ENCODE peak calls at places on chromosomes 1 and 21, in eight cellular contexts. Y is astrocyte of the spinal cord, J is thoracic aorta, G is AG04450, H is uterus, U is IMR-90, V is fibroblast of pulmonary artery, D is adrenal gland. K is an unnamed sample.

GRCh38 chr1:180230791-180231505 is 884 bp downstream of the LHX4 start:
- DNase-seq in Y (peak), J (no peak), G (no peak), H (no peak), U (peak), V (peak), D (no peak), K (peak)

GRCh38 chr1:4079815-4080214 is 179.7 kb upstream of the C1orf174 start:
- DNase-seq in Y (no peak), J (no peak), G (no peak), H (no peak), U (no peak), V (no peak), D (no peak), K (no peak)

GRCh38 chr1:54980528-54981241 is at the start of gene TMEM61:
- DNase-seq in Y (no peak), J (no peak), G (no peak), H (no peak), U (no peak), V (no peak), D (peak), K (no peak)

GRCh38 chr1:157189096-157189495 is 50.9 kb upstream of the ETV3 start:
- DNase-seq in Y (no peak), J (no peak), G (no peak), H (no peak), U (no peak), V (no peak), D (no peak), K (no peak)

GRCh38 chr1:228149341-228150020 is at the start of gene GJC2:
- DNase-seq in Y (no peak), J (no peak), G (no peak), H (peak), U (peak), V (peak), D (no peak), K (no peak)

GRCh38 chr21:15682182-15682895 is 47.4 kb upstream of the USP25 start:
- DNase-seq in Y (peak), J (no peak), G (no peak), H (no peak), U (peak), V (peak), D (peak), K (no peak)

GRCh38 chr1:30365596-30365995 is 357.8 kb downstream of the MATN1 start:
- DNase-seq in Y (no peak), J (no peak), G (no peak), H (no peak), U (no peak), V (no peak), D (no peak), K (no peak)

GRCh38 chr1:235714205-235714897 is 64.8 kb upstream of the GNG4 start:
- DNase-seq in Y (no peak), J (no peak), G (no peak), H (no peak), U (no peak), V (no peak), D (no peak), K (no peak)

GRCh38 chr1:246769306-246769705 is 45.1 kb downstream of the SCCPDH start:
- DNase-seq in Y (peak), J (no peak), G (peak), H (no peak), U (peak), V (peak), D (peak), K (peak)

GRCh38 chr1:15428815-15429435 is 9.3 kb upstream of the CTRC start:
- DNase-seq in Y (no peak), J (no peak), G (no peak), H (no peak), U (no peak), V (no peak), D (peak), K (no peak)

GRCh38 chr1:150876111-150876434 is 326 bp downstream of the ARNT start:
- DNase-seq in Y (peak), J (no peak), G (peak), H (no peak), U (peak), V (peak), D (peak), K (no peak)

GRCh38 chr1:24893431-24893830 is 36.6 kb downstream of the RUNX3 start:
- DNase-seq in Y (no peak), J (no peak), G (no peak), H (no peak), U (no peak), V (no peak), D (no peak), K (no peak)

GRCh38 chr21:34726627-34727337 is 58.0 kb downstream of the CLIC6 start:
- DNase-seq in Y (no peak), J (no peak), G (no peak), H (no peak), U (peak), V (no peak), D (no peak), K (peak)

GRCh38 chr1:26429741-26430140 is 2.4 kb upstream of the DHDDS start:
- DNase-seq in Y (no peak), J (no peak), G (no peak), H (no peak), U (no peak), V (no peak), D (no peak), K (peak)

GRCh38 chr1:78101514-78101913 is 55.7 kb downstream of the GIPC2 start:
- DNase-seq in Y (peak), J (peak), G (peak), H (peak), U (peak), V (peak), D (peak), K (peak)

GRCh38 chr1:156281281-156282142 is 1.1 kb downstream of the SMG5 start:
- DNase-seq in Y (peak), J (no peak), G (no peak), H (no peak), U (peak), V (peak), D (peak), K (no peak)

GRCh38 chr1:60569189-60569588 is 495.6 kb upstream of the C1orf87 start:
- DNase-seq in Y (no peak), J (no peak), G (no peak), H (no peak), U (no peak), V (no peak), D (no peak), K (no peak)

GRCh38 chr1:165444897-165445370 is at the start of gene RXRG:
- DNase-seq in Y (peak), J (no peak), G (no peak), H (no peak), U (peak), V (no peak), D (peak), K (peak)

GRCh38 chr1:83583351-83584014 is 415.4 kb downstream of the TTLL7 start:
- DNase-seq in Y (no peak), J (no peak), G (no peak), H (no peak), U (no peak), V (no peak), D (no peak), K (no peak)

GRCh38 chr1:21381354-21381753 is 58.6 kb upstream of the NBPF3 start:
- DNase-seq in Y (no peak), J (no peak), G (no peak), H (no peak), U (no peak), V (no peak), D (no peak), K (no peak)

GRCh38 chr21:44568667-44569556 is 4.6 kb upstream of the KRTAP10-4 start:
- DNase-seq in Y (no peak), J (no peak), G (no peak), H (no peak), U (no peak), V (no peak), D (no peak), K (no peak)

GRCh38 chr1:213623103-213623581 is 364.6 kb upstream of the PROX1 start:
- DNase-seq in Y (no peak), J (no peak), G (no peak), H (no peak), U (no peak), V (no peak), D (no peak), K (no peak)

GRCh38 chr1:4622821-4623220 is 31.6 kb upstream of the AJAP1 start:
- DNase-seq in Y (no peak), J (no peak), G (no peak), H (no peak), U (no peak), V (no peak), D (no peak), K (no peak)

GRCh38 chr1:170765712-170766330 is 101.9 kb downstream of the PRRX1 start:
- DNase-seq in Y (peak), J (no peak), G (peak), H (no peak), U (peak), V (peak), D (no peak), K (no peak)

GRCh38 chr1:206013017-206013800 is 10.0 kb upstream of the RAB7B start:
- DNase-seq in Y (no peak), J (no peak), G (no peak), H (no peak), U (no peak), V (no peak), D (no peak), K (no peak)

GRCh38 chr1:5886541-5887435 is 105.4 kb downstream of the NPHP4 start:
- DNase-seq in Y (no peak), J (no peak), G (no peak), H (no peak), U (no peak), V (no peak), D (no peak), K (no peak)

GRCh38 chr1:8663090-8663802 is 154.2 kb downstream of the RERE start:
- DNase-seq in Y (no peak), J (no peak), G (no peak), H (no peak), U (no peak), V (peak), D (no peak), K (no peak)

GRCh38 chr1:8665824-8666223 is 151.6 kb downstream of the RERE start:
- DNase-seq in Y (no peak), J (no peak), G (no peak), H (no peak), U (no peak), V (no peak), D (no peak), K (no peak)

GRCh38 chr1:8664887-8665286 is 152.6 kb downstream of the RERE start:
- DNase-seq in Y (no peak), J (no peak), G (no peak), H (no peak), U (no peak), V (no peak), D (no peak), K (no peak)

GRCh38 chr1:8662380-8663072 is 154.9 kb downstream of the RERE start:
- DNase-seq in Y (no peak), J (no peak), G (no peak), H (no peak), U (no peak), V (no peak), D (no peak), K (no peak)

GRCh38 chr1:8663915-8664331 is 153.5 kb downstream of the RERE start:
- DNase-seq in Y (no peak), J (no peak), G (no peak), H (peak), U (peak), V (peak), D (peak), K (no peak)
- H3K4me3 ChIP-seq in Y (no peak), J (no peak), G (no peak), H (no peak), U (no peak), V (peak), D (no peak), K (no peak)

DNA sequence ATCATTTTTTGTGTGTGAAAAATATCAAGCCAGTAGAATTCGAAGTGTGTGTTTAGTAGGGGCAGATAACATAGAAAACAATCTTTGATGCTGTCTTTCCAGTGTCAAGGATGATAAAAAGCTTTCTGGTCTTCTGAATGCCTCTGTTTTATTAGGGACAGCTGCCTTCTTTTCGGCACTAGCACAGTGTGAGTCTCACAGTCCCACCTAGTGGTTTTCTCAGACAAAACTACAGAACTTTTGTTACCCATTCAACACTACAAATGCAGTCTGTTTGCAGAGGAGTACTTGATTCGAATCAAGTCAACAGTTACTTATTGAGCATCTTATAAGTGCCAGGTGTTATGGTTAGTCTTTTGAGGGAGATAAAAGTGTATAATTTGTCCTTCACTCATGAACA is 30.6 kb upstream of the MCOLN3 start:
- DNase-seq in Y (peak), J (no peak), G (no peak), H (no peak), U (peak), V (peak), D (no peak), K (no peak)
- TF ChIP-seq CTCF in Y (peak), J (no peak), G (peak), H (peak), U (peak), V (peak), D (peak), K (peak)

GRCh38 chr1:11280719-11281376 is 7.8 kb downstream of the UBIAD1 start:
- DNase-seq in Y (no peak), J (no peak), G (no peak), H (no peak), U (no peak), V (no peak), D (no peak), K (no peak)

GRCh38 chr1:11279152-11279551 is 6.2 kb downstream of the UBIAD1 start:
- DNase-seq in Y (no peak), J (no peak), G (no peak), H (no peak), U (no peak), V (no peak), D (no peak), K (no peak)

GRCh38 chr1:11279630-11280029 is 6.6 kb downstream of the UBIAD1 start:
- DNase-seq in Y (no peak), J (no peak), G (no peak), H (no peak), U (no peak), V (no peak), D (no peak), K (no peak)

GRCh38 chr1:11283148-11283547 is 10.2 kb downstream of the UBIAD1 start:
- DNase-seq in Y (no peak), J (no peak), G (no peak), H (no peak), U (no peak), V (no peak), D (no peak), K (no peak)

GRCh38 chr1:11281518-11282331 is 8.7 kb downstream of the UBIAD1 start:
- DNase-seq in Y (peak), J (no peak), G (peak), H (no peak), U (peak), V (peak), D (peak), K (peak)
- H3K4me3 ChIP-seq in Y (no peak), J (no peak), G (no peak), H (no peak), U (no peak), V (no peak), D (no peak), K (no peak)

GRCh38 chr1:88593358-88593757 is 90.7 kb upstream of the PKN2 start:
- DNase-seq in Y (no peak), J (no peak), G (no peak), H (no peak), U (no peak), V (no peak), D (no peak), K (no peak)

GRCh38 chr1:88595355-88595754 is 88.7 kb upstream of the PKN2 start:
- DNase-seq in Y (peak), J (no peak), G (peak), H (no peak), U (peak), V (peak), D (no peak), K (no peak)
- TF ChIP-seq CTCF in Y (peak), J (no peak), G (peak), H (no peak), U (peak), V (peak), D (peak), K (peak)

GRCh38 chr1:204286323-204286714 is 72.5 kb upstream of the GOLT1A start:
- DNase-seq in Y (no peak), J (no peak), G (no peak), H (no peak), U (no peak), V (no peak), D (no peak), K (no peak)
- H3K4me3 ChIP-seq in Y (no peak), J (no peak), G (no peak), H (no peak), U (no peak), V (no peak), D (no peak), K (no peak)

GRCh38 chr1:101237229-101237837 is 514 bp downstream of the S1PR1 start:
- DNase-seq in Y (peak), J (no peak), G (peak), H (peak), U (peak), V (peak), D (peak), K (no peak)
- TF ChIP-seq CTCF in Y (peak), J (no peak), G (peak), H (no peak), U (peak), V (peak), D (peak), K (peak)

K was measured in retinal pigment epithelial cell.